ENCODE peak calls at places on chromosomes 11 and 22, in five cellular contexts. S is cardiac muscle cell, L is NCI-H2107, O is omental fat pad, V is HL-60. B is an unnamed sample.

GRCh38 chr11:47992959-47993820 is 12.8 kb downstream of the PTPRJ start:
- DNase-seq in S (no peak), L (no peak), O (no peak), V (no peak), B (no peak)

GRCh38 chr22:38864361-38865191 is 7.4 kb downstream of the CBX6 start:
- DNase-seq in S (no peak), L (no peak), O (peak; percentile 21), V (no peak), B (peak; percentile 56)

GRCh38 chr11:49208006-49208721 is at the start of gene FOLH1:
- DNase-seq in S (peak; percentile 1), L (no peak), O (no peak), V (no peak), B (no peak)

GRCh38 chr11:61701298-61701993 is 21.3 kb downstream of the DAGLA start:
- DNase-seq in S (peak; percentile 57), L (peak; percentile 56), O (no peak), V (no peak), B (no peak)

GRCh38 chr22:46758867-46759290 is 3.6 kb upstream of the TBC1D22A start:
- DNase-seq in S (peak; percentile 88), L (no peak), O (no peak), V (no peak), B (no peak)

GRCh38 chr11:129192150-129192549 is at the start of gene ARHGAP32:
- DNase-seq in S (no peak), L (no peak), O (no peak), V (no peak), B (no peak)

GRCh38 chr11:10117709-10118341 is 176.2 kb downstream of the SBF2 start:
- DNase-seq in S (no peak), L (no peak), O (no peak), V (no peak), B (no peak)

GRCh38 chr11:9859491-9860305 is 195.8 kb downstream of the SWAP70 start:
- DNase-seq in S (no peak), L (no peak), O (no peak), V (no peak), B (no peak)

GRCh38 chr11:37409124-37409523 is 811.1 kb upstream of the RAG2 start:
- DNase-seq in S (no peak), L (no peak), O (no peak), V (no peak), B (no peak)

GRCh38 chr11:23078289-23078971 is 218.2 kb upstream of the CCDC179 start:
- DNase-seq in S (no peak), L (no peak), O (no peak), V (no peak), B (no peak)

GRCh38 chr11:28836285-28837081 is 728.3 kb downstream of the METTL15 start:
- DNase-seq in S (peak; percentile 3), L (no peak), O (no peak), V (no peak), B (no peak)

GRCh38 chr22:41927813-41928212 is 1.2 kb upstream of the TNFRSF13C start:
- DNase-seq in S (no peak), L (no peak), O (no peak), V (no peak), B (no peak)

GRCh38 chr11:12207384-12208150 is 97.2 kb downstream of the MICAL2 start:
- DNase-seq in S (no peak), L (no peak), O (no peak), V (no peak), B (no peak)

GRCh38 chr22:24433001-24433867 is 5.8 kb downstream of the ADORA2A start:
- DNase-seq in S (no peak), L (no peak), O (no peak), V (no peak), B (no peak)

GRCh38 chr11:65045728-65046127 is 4.7 kb downstream of the SAC3D1 start:
- DNase-seq in S (no peak), L (no peak), O (no peak), V (no peak), B (no peak)

GRCh38 chr22:44256860-44257560 is 55.7 kb downstream of the SHISAL1 start:
- DNase-seq in S (no peak), L (no peak), O (no peak), V (no peak), B (no peak)

GRCh38 chr22:30286331-30286730 is 3.0 kb downstream of the CASTOR1 start:
- DNase-seq in S (no peak), L (no peak), O (no peak), V (no peak), B (no peak)

GRCh38 chr11:123174196-123175183 is 20.6 kb downstream of the CLMP start:
- DNase-seq in S (no peak), L (no peak), O (no peak), V (peak; percentile 12), B (no peak)